ENCODE peak calls at places on chromosomes 1 and 21, in four cellular contexts. E, G, Y and D are unnamed samples. For H3K4me1 and H3K9me3, the result is how much of the 10 kb centered on the place peaks cover.

GRCh38 chr1:33050221-33051076 is 13.8 kb upstream of the AK2 start:
- DNase-seq in Y (peak), G (no peak), E (no peak), D (no peak)

GRCh38 chr21:36756527-36756926 is 57.6 kb downstream of the SIM2 start:
- DNase-seq in E (no peak), G (no peak), Y (no peak), D (no peak)

GRCh38 chr1:115251340-115251748 is 86.7 kb downstream of the NGF start:
- DNase-seq in E (no peak), G (no peak), Y (no peak), D (no peak)

GRCh38 chr1:233432916-233433315 is 105.4 kb downstream of the MAP3K21 start:
- DNase-seq in Y (no peak), E (no peak), G (no peak), D (no peak)

GRCh38 chr1:41221995-41222991 is 19.8 kb downstream of the SCMH1 start:
- DNase-seq in Y (no peak), G (no peak), E (no peak), D (no peak)

GRCh38 chr1:39683591-39684312 is 7.5 kb downstream of the HPCAL4 start:
- DNase-seq in Y (no peak), G (no peak), E (peak), D (peak)

GRCh38 chr1:200561856-200562214 is 58.7 kb downstream of the KIF14 start:
- DNase-seq in E (no peak), G (no peak), Y (no peak), D (no peak)

GRCh38 chr1:113041569-113042335 is 31.2 kb upstream of the LRIG2 start:
- DNase-seq in G (no peak), E (no peak), Y (no peak), D (no peak)

GRCh38 chr1:20028125-20028524 is 41.9 kb upstream of the PLA2G5 start:
- DNase-seq in E (no peak), G (no peak), Y (no peak), D (no peak)

GRCh38 chr1:201488817-201489581 is 17.9 kb downstream of the CSRP1 start:
- DNase-seq in E (no peak), Y (peak), G (no peak), D (no peak)

GRCh38 chr1:228143480-228144212 is 3.6 kb downstream of the GUK1 start:
- DNase-seq in Y (no peak), G (no peak), E (no peak), D (no peak)

GRCh38 chr1:31371121-31371520 is 1.8 kb downstream of the FABP3 start:
- DNase-seq in G (no peak), Y (no peak), E (no peak), D (no peak)

GRCh38 chr1:22585471-22585870 is 22.2 kb downstream of the EPHA8 start:
- DNase-seq in G (no peak), E (no peak), Y (no peak), D (no peak)

GRCh38 chr1:223683586-223684487 is 18.3 kb upstream of the CAPN8 start:
- DNase-seq in E (peak), Y (peak), G (no peak), D (peak)

GRCh38 chr1:200206761-200207160 is 179.3 kb downstream of the NR5A2 start:
- DNase-seq in G (no peak), Y (no peak), E (no peak), D (no peak)

GRCh38 chr1:169295846-169296245 is 71.8 kb downstream of the NME7 start:
- DNase-seq in G (no peak), Y (no peak), E (no peak), D (no peak)

GRCh38 chr1:172530000-172530399 is 3.0 kb upstream of the SUCO start:
- DNase-seq in Y (no peak), G (no peak), E (no peak), D (no peak)

GRCh38 chr1:146012703-146013565 is 8.6 kb downstream of the HJV start:
- DNase-seq in Y (peak), G (no peak), E (peak), D (peak)

GRCh38 chr1:1021860-1022259 is 1.9 kb downstream of the AGRN start:
- DNase-seq in E (no peak), G (no peak), Y (no peak), D (no peak)

GRCh38 chr1:164718821-164719220 is 159.8 kb downstream of the PBX1 start:
- DNase-seq in Y (no peak), G (no peak), E (no peak), D (no peak)

GRCh38 chr1:246569248-246570238 is 3.3 kb downstream of the CNST start:
- DNase-seq in Y (no peak), G (no peak), E (peak), D (peak)

GRCh38 chr1:107914144-107914543 is 50.8 kb downstream of the VAV3 start:
- DNase-seq in E (no peak), Y (no peak), G (no peak), D (no peak)

GRCh38 chr21:37430184-37430821 is 63.7 kb downstream of the DYRK1A start:
- DNase-seq in Y (no peak), E (no peak), G (no peak), D (no peak)

GRCh38 chr1:208218237-208219097 is 25.7 kb downstream of the PLXNA2 start:
- DNase-seq in Y (no peak), G (no peak), E (no peak), D (no peak)
- H3K4me1 ChIP-seq in Y (under half), G (under half), E (under half), D (under half)

GRCh38 chr21:21668198-21668597 is 670.0 kb downstream of the NCAM2 start:
- DNase-seq in G (no peak), E (no peak), Y (no peak), D (no peak)
- H3K9me3 ChIP-seq in G (under half), E (under half), Y (under half), D (under half)

DNA sequence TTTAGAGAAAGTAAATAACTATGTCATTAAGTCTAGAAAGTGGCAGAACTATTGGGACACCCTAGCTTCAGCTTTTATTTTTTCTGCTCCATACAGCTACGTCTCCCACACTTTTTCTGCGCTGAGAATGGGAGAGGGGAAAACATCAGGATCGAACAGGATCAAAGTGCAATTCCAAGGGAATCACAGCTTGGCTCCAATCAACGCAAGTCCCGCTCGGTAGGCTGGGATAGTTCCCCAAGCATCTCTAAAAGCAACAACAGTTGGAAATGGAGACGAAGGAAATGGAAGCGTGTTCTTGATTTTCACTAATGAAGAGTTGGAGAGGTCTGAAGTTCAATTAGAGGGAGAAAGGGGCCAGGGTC is 536 bp downstream of the HMGCL start:
- DNase-seq in Y (no peak), G (no peak), E (no peak), D (no peak)
- H3K4me1 ChIP-seq in Y (under half), G (under half), E (under half), D (under half)

GRCh38 chr1:207015791-207016190 is 16.8 kb downstream of the C1orf116 start:
- DNase-seq in Y (no peak), E (no peak), G (no peak), D (no peak)
- H3K9me3 ChIP-seq in Y (under half), E (under half), G (under half), D (under half)

DNA sequence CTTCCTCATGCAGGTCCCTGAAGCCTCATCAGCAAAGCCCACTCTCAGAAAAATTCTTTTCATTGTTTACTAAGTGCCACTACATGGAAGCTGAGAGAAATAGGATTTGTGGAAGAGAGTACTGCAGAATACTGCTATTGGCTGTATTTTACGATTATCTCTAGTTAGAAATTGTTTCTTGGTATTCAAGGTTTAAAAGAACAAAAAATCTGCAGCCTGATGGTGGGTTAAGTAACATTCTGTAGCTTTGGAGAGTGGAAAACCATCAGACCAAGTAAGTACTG is 27.3 kb downstream of the PTTG1IP start:
- DNase-seq in Y (no peak), G (no peak), E (no peak), D (no peak)
- H3K4me1 ChIP-seq in Y (under half), G (under half), E (under half), D (under half)

GRCh38 chr1:2856821-2857290 is 55.4 kb upstream of the TTC34 start:
- DNase-seq in E (no peak), G (no peak), Y (no peak), D (no peak)

GRCh38 chr1:2854611-2855010 is 53.1 kb upstream of the TTC34 start:
- DNase-seq in Y (no peak), E (no peak), G (no peak), D (no peak)

GRCh38 chr1:2855206-2856075 is 53.9 kb upstream of the TTC34 start:
- DNase-seq in E (no peak), G (no peak), Y (no peak), D (no peak)

GRCh38 chr1:2857521-2857920 is 56.0 kb upstream of the TTC34 start:
- DNase-seq in Y (no peak), G (no peak), E (no peak), D (no peak)

DNA sequence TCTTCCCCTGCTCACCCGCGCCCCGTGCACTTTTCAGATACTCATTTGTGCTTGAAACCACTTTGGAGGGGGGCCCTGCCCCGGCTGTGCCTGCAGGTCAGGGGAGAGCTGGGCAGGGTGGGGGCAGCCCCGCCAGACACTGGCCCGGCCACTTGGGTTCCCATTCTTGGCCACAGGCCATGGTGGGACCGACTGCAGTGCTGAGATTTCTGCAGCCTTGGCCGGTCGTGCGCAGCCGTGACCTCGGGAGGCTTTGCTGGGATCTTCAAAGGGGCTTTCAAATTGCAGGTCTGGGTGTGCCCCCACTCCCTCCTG is 54.5 kb upstream of the TTC34 start:
- DNase-seq in Y (no peak), G (no peak), E (no peak), D (no peak)
- H3K9me3 ChIP-seq in Y (under half), G (under half), E (under half), D (under half)

GRCh38 chr1:66375125-66375524 is 158.8 kb upstream of the SGIP1 start:
- DNase-seq in G (no peak), E (no peak), Y (no peak), D (no peak)
- H3K4me1 ChIP-seq in G (under half), E (half or more), Y (under half), D (half or more)

GRCh38 chr1:3463013-3463385 is 8.5 kb downstream of the ARHGEF16 start:
- DNase-seq in E (no peak), Y (no peak), G (no peak), D (no peak)
- H3K9me3 ChIP-seq in E (under half), Y (under half), G (under half), D (under half)